ENCODE peak calls at places on chromosomes 3 and 15, in seven cellular contexts. One of them, this sample, is unnamed.
A peak's percentile ranks its signal among the peaks of the same experiment; 100 is the strongest.

GRCh38 chr15:58185439-58185838 is 47.3 kb downstream of the AQP9 start:
- DNase-seq in HepG2: no peak
- DNase-seq in H1: no peak
- DNase-seq in K562: no peak
- DNase-seq in endothelial cell of umbilical vein: peak; percentile 37
- DNase-seq in HCT116: no peak
- DNase-seq in GM12878: no peak
- DNase-seq in this sample: no peak

GRCh38 chr15:69096197-69096596 is 64.2 kb upstream of the GLCE start:
- DNase-seq in HCT116: no peak
- DNase-seq in K562: no peak
- DNase-seq in HepG2: no peak
- DNase-seq in endothelial cell of umbilical vein: no peak
- DNase-seq in GM12878: no peak
- DNase-seq in H1: no peak
- DNase-seq in this sample: no peak

GRCh38 chr3:60133269-60133877 is 1083.5 kb upstream of the CFAP20DC start:
- DNase-seq in H1: no peak
- DNase-seq in HCT116: no peak
- DNase-seq in endothelial cell of umbilical vein: no peak
- DNase-seq in GM12878: no peak
- DNase-seq in K562: no peak
- DNase-seq in HepG2: no peak
- DNase-seq in this sample: no peak

GRCh38 chr3:87145553-87145952 is 81.6 kb upstream of the CHMP2B start:
- DNase-seq in endothelial cell of umbilical vein: no peak
- DNase-seq in GM12878: no peak
- DNase-seq in HCT116: peak; percentile 42
- DNase-seq in H1: peak; percentile 43
- DNase-seq in K562: no peak
- DNase-seq in HepG2: peak; percentile 14
- DNase-seq in this sample: no peak

GRCh38 chr3:171461087-171461917 is 1.1 kb upstream of the TNIK start:
- DNase-seq in K562: no peak
- DNase-seq in endothelial cell of umbilical vein: peak; percentile 64
- DNase-seq in HCT116: peak; percentile 27
- DNase-seq in GM12878: no peak
- DNase-seq in HepG2: no peak
- DNase-seq in H1: no peak
- DNase-seq in this sample: no peak

GRCh38 chr3:190180268-190180667 is 59.6 kb upstream of the P3H2 start:
- DNase-seq in K562: no peak
- DNase-seq in HCT116: no peak
- DNase-seq in HepG2: no peak
- DNase-seq in endothelial cell of umbilical vein: no peak
- DNase-seq in GM12878: no peak
- DNase-seq in H1: no peak
- DNase-seq in this sample: no peak

GRCh38 chr3:136396916-136397315 is 146.8 kb downstream of the PCCB start:
- DNase-seq in GM12878: no peak
- DNase-seq in endothelial cell of umbilical vein: peak; percentile 28
- DNase-seq in HepG2: no peak
- DNase-seq in HCT116: no peak
- DNase-seq in K562: no peak
- DNase-seq in H1: no peak
- DNase-seq in this sample: no peak

GRCh38 chr3:183554377-183554776 is 1.1 kb downstream of the KLHL6 start:
- DNase-seq in HepG2: no peak
- DNase-seq in H1: no peak
- DNase-seq in K562: no peak
- DNase-seq in HCT116: no peak
- DNase-seq in GM12878: no peak
- DNase-seq in endothelial cell of umbilical vein: peak; percentile 57
- DNase-seq in this sample: no peak

GRCh38 chr15:90571063-90571541 is 41.4 kb downstream of the CRTC3 start:
- DNase-seq in K562: peak; percentile 44
- DNase-seq in HCT116: peak; percentile 43
- DNase-seq in HepG2: no peak
- DNase-seq in H1: no peak
- DNase-seq in GM12878: no peak
- DNase-seq in endothelial cell of umbilical vein: no peak
- DNase-seq in this sample: no peak

GRCh38 chr15:48929611-48930170 is 34.0 kb downstream of the SHC4 start:
- DNase-seq in HCT116: no peak
- DNase-seq in endothelial cell of umbilical vein: no peak
- DNase-seq in K562: no peak
- DNase-seq in HepG2: no peak
- DNase-seq in GM12878: no peak
- DNase-seq in H1: no peak
- DNase-seq in this sample: no peak

GRCh38 chr3:50195501-50196252 is 4.3 kb downstream of the GNAT1 start:
- DNase-seq in HepG2: peak; percentile 97
- DNase-seq in HCT116: no peak
- DNase-seq in H1: no peak
- DNase-seq in endothelial cell of umbilical vein: no peak
- DNase-seq in K562: no peak
- DNase-seq in GM12878: no peak
- DNase-seq in this sample: no peak

GRCh38 chr15:69876556-69876955 is 221.2 kb downstream of the TLE3 start:
- DNase-seq in HepG2: no peak
- DNase-seq in K562: no peak
- DNase-seq in HCT116: no peak
- DNase-seq in endothelial cell of umbilical vein: no peak
- DNase-seq in H1: no peak
- DNase-seq in GM12878: no peak
- DNase-seq in this sample: no peak

GRCh38 chr15:94232107-94232506 is 746 bp downstream of the MCTP2 start:
- DNase-seq in endothelial cell of umbilical vein: no peak
- DNase-seq in HCT116: no peak
- DNase-seq in K562: no peak
- DNase-seq in HepG2: no peak
- DNase-seq in H1: no peak
- DNase-seq in GM12878: peak; percentile 28
- DNase-seq in this sample: no peak

GRCh38 chr3:14839236-14839635 is 20.5 kb downstream of the FGD5 start:
- DNase-seq in HepG2: no peak
- DNase-seq in endothelial cell of umbilical vein: no peak
- DNase-seq in GM12878: no peak
- DNase-seq in K562: no peak
- DNase-seq in HCT116: no peak
- DNase-seq in H1: no peak
- DNase-seq in this sample: no peak

GRCh38 chr3:54121404-54122045 is 827 bp upstream of the CACNA2D3 start:
- DNase-seq in K562: no peak
- DNase-seq in endothelial cell of umbilical vein: no peak
- DNase-seq in HepG2: no peak
- DNase-seq in HCT116: no peak
- DNase-seq in GM12878: no peak
- DNase-seq in H1: no peak
- DNase-seq in this sample: no peak
- TF ChIP-seq EZH2 in K562: no peak
- TF ChIP-seq EZH2 in endothelial cell of umbilical vein: peak; percentile 70
- TF ChIP-seq EZH2 in HepG2: no peak
- TF ChIP-seq EZH2 in HCT116: no peak
- TF ChIP-seq EZH2 in GM12878: no peak
- TF ChIP-seq EZH2 in H1: peak; percentile 87
- TF ChIP-seq EZH2 in this sample: no peak

GRCh38 chr15:77633134-77633912 is 611 bp upstream of the LINGO1 start:
- DNase-seq in K562: peak; percentile 88
- DNase-seq in HepG2: peak; percentile 62
- DNase-seq in HCT116: peak; percentile 74
- DNase-seq in H1: peak; percentile 87
- DNase-seq in endothelial cell of umbilical vein: peak; percentile 76
- DNase-seq in GM12878: no peak
- DNase-seq in this sample: no peak
- TF ChIP-seq POLR2AphosphoS5 in K562: no peak
- TF ChIP-seq POLR2AphosphoS5 in HepG2: no peak
- TF ChIP-seq POLR2AphosphoS5 in HCT116: peak; percentile 71
- TF ChIP-seq POLR2AphosphoS5 in H1: peak; percentile 40
- TF ChIP-seq POLR2AphosphoS5 in endothelial cell of umbilical vein: no peak
- TF ChIP-seq POLR2AphosphoS5 in GM12878: no peak
- TF ChIP-seq POLR2AphosphoS5 in this sample: peak; percentile 10

GRCh38 chr3:30604091-30604490 is 2.3 kb upstream of the TGFBR2 start:
- DNase-seq in H1: no peak
- DNase-seq in K562: no peak
- DNase-seq in endothelial cell of umbilical vein: no peak
- DNase-seq in GM12878: no peak
- DNase-seq in HCT116: no peak
- DNase-seq in HepG2: no peak
- DNase-seq in this sample: no peak
- H3K9ac ChIP-seq in H1: no peak overlapping the region
- H3K9ac ChIP-seq in K562: no peak overlapping the region
- H3K9ac ChIP-seq in endothelial cell of umbilical vein: no peak overlapping the region
- H3K9ac ChIP-seq in GM12878: no peak overlapping the region
- H3K9ac ChIP-seq in HCT116: no peak overlapping the region
- H3K9ac ChIP-seq in HepG2: peak overlapping the region; percentile 100
- H3K9ac ChIP-seq in this sample: no peak overlapping the region

GRCh38 chr3:58640700-58641372 is 25.7 kb downstream of the FAM3D start:
- DNase-seq in GM12878: no peak
- DNase-seq in K562: peak; percentile 82
- DNase-seq in HepG2: peak; percentile 56
- DNase-seq in H1: peak; percentile 73
- DNase-seq in HCT116: peak; percentile 50
- DNase-seq in endothelial cell of umbilical vein: peak; percentile 65
- DNase-seq in this sample: no peak
- TF ChIP-seq EZH2 in GM12878: no peak
- TF ChIP-seq EZH2 in K562: no peak
- TF ChIP-seq EZH2 in HepG2: no peak
- TF ChIP-seq EZH2 in H1: no peak
- TF ChIP-seq EZH2 in HCT116: no peak
- TF ChIP-seq EZH2 in endothelial cell of umbilical vein: no peak
- TF ChIP-seq EZH2 in this sample: no peak

DNA sequence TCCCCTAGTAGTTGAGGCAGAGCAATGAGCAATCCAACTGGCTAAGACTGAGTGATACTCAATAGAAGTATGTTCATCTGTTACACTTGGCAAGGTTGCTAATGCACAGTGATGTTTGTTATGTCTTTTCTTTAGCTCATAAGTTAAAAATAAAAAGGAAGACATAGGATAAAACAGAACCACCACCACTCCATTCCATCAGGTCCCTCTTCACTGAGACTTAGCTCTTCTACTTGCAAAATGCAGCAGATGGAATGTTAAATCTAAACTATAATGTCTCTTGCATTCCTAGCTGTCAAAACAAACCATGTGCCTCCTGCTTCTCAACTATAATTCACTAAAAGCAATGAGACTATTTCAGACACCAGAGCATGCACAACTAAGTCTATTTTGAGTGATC is 265.6 kb upstream of the UBE2E2 start:
- DNase-seq in GM12878: no peak
- DNase-seq in HepG2: no peak
- DNase-seq in HCT116: no peak
- DNase-seq in K562: no peak
- DNase-seq in endothelial cell of umbilical vein: no peak
- DNase-seq in H1: no peak
- DNase-seq in this sample: no peak
- TF ChIP-seq POLR2AphosphoS5 in GM12878: no peak
- TF ChIP-seq POLR2AphosphoS5 in HepG2: no peak
- TF ChIP-seq POLR2AphosphoS5 in HCT116: no peak
- TF ChIP-seq POLR2AphosphoS5 in K562: no peak
- TF ChIP-seq POLR2AphosphoS5 in endothelial cell of umbilical vein: no peak
- TF ChIP-seq POLR2AphosphoS5 in H1: no peak
- TF ChIP-seq POLR2AphosphoS5 in this sample: no peak

GRCh38 chr15:55782901-55783300 is 39.9 kb upstream of the PRTG start:
- DNase-seq in endothelial cell of umbilical vein: no peak
- DNase-seq in HepG2: no peak
- DNase-seq in H1: no peak
- DNase-seq in GM12878: no peak
- DNase-seq in K562: no peak
- DNase-seq in HCT116: no peak
- DNase-seq in this sample: no peak
- H3K9ac ChIP-seq in endothelial cell of umbilical vein: no peak overlapping the region
- H3K9ac ChIP-seq in HepG2: no peak overlapping the region
- H3K9ac ChIP-seq in H1: no peak overlapping the region
- H3K9ac ChIP-seq in GM12878: no peak overlapping the region
- H3K9ac ChIP-seq in K562: no peak overlapping the region
- H3K9ac ChIP-seq in HCT116: no peak overlapping the region
- H3K9ac ChIP-seq in this sample: no peak overlapping the region

GRCh38 chr3:141052570-141053069 is 1.5 kb downstream of the SPSB4 start:
- DNase-seq in K562: no peak
- DNase-seq in H1: no peak
- DNase-seq in GM12878: no peak
- DNase-seq in endothelial cell of umbilical vein: no peak
- DNase-seq in HCT116: no peak
- DNase-seq in HepG2: no peak
- DNase-seq in this sample: no peak

GRCh38 chr3:141050913-141051632 is at the start of gene SPSB4:
- DNase-seq in endothelial cell of umbilical vein: peak; percentile 27
- DNase-seq in K562: no peak
- DNase-seq in GM12878: no peak
- DNase-seq in HepG2: peak; percentile 14
- DNase-seq in H1: peak; percentile 63
- DNase-seq in HCT116: peak; percentile 28
- DNase-seq in this sample: no peak

GRCh38 chr3:141049681-141050080 is 1.5 kb upstream of the SPSB4 start:
- DNase-seq in HepG2: no peak
- DNase-seq in endothelial cell of umbilical vein: no peak
- DNase-seq in K562: peak; percentile 20
- DNase-seq in GM12878: no peak
- DNase-seq in HCT116: no peak
- DNase-seq in H1: no peak
- DNase-seq in this sample: no peak

GRCh38 chr3:141050576-141050912 is 603 bp upstream of the SPSB4 start:
- DNase-seq in H1: no peak
- DNase-seq in HCT116: no peak
- DNase-seq in GM12878: no peak
- DNase-seq in endothelial cell of umbilical vein: no peak
- DNase-seq in HepG2: no peak
- DNase-seq in K562: no peak
- DNase-seq in this sample: no peak

GRCh38 chr3:141051641-141052569 is 758 bp downstream of the SPSB4 start:
- DNase-seq in K562: no peak
- DNase-seq in H1: no peak
- DNase-seq in HepG2: no peak
- DNase-seq in GM12878: no peak
- DNase-seq in endothelial cell of umbilical vein: no peak
- DNase-seq in HCT116: no peak
- DNase-seq in this sample: no peak
- TF ChIP-seq EZH2 in K562: no peak
- TF ChIP-seq EZH2 in H1: peak; percentile 8
- TF ChIP-seq EZH2 in HepG2: no peak
- TF ChIP-seq EZH2 in GM12878: no peak
- TF ChIP-seq EZH2 in endothelial cell of umbilical vein: peak; percentile 88
- TF ChIP-seq EZH2 in HCT116: no peak
- TF ChIP-seq EZH2 in this sample: peak; percentile 70